ENCODE peak calls at places on chromosomes 11 and 22, in four cellular contexts. L is MM.1S, F is GM23248, R is HCT116. Z is an unnamed sample. For H3K9me2, the result is how much of the 10 kb centered on the place peaks cover.

GRCh38 chr22:17845340-17845739 is 71.1 kb upstream of the BID start:
- DNase-seq in L (no peak), F (no peak), R (no peak), Z (no peak)

GRCh38 chr22:17629167-17629489 is 579 bp upstream of the ATP6V1E1 start:
- DNase-seq in L (no peak), F (peak), R (no peak), Z (no peak)

GRCh38 chr11:94926698-94927237 is 46.6 kb downstream of the CWC15 start:
- DNase-seq in L (no peak), F (peak), R (no peak), Z (peak)

GRCh38 chr11:12409621-12410005 is 32.2 kb downstream of the PARVA start:
- DNase-seq in L (no peak), F (peak), R (no peak), Z (no peak)

GRCh38 chr11:36377759-36378553 is 81.9 kb downstream of the PRR5L start:
- DNase-seq in L (peak), F (no peak), R (no peak), Z (no peak)

GRCh38 chr11:120842195-120842594 is 181.7 kb upstream of the TBCEL start:
- DNase-seq in L (no peak), F (no peak), R (no peak), Z (no peak)

GRCh38 chr11:106276859-106277436 is 199.5 kb downstream of the AASDHPPT start:
- DNase-seq in L (no peak), F (no peak), R (no peak), Z (peak)

GRCh38 chr11:105245781-105246315 is 106.3 kb upstream of the CARD18 start:
- DNase-seq in L (no peak), F (no peak), R (no peak), Z (no peak)

GRCh38 chr11:74877132-74877531 is 71.8 kb downstream of the XRRA1 start:
- DNase-seq in L (no peak), F (peak), R (peak), Z (peak)

GRCh38 chr11:102184269-102184987 is 74.2 kb downstream of the YAP1 start:
- DNase-seq in L (no peak), F (no peak), R (no peak), Z (no peak)

GRCh38 chr22:20656902-20657836 is 116.7 kb upstream of the SERPIND1 start:
- DNase-seq in L (peak), F (no peak), R (peak), Z (no peak)

GRCh38 chr11:31956310-31956709 is 134.6 kb upstream of the RCN1 start:
- DNase-seq in L (no peak), F (peak), R (no peak), Z (no peak)

GRCh38 chr22:39773976-39774539 is 119.5 kb downstream of the ENTHD1 start:
- DNase-seq in L (peak), F (no peak), R (no peak), Z (peak)

GRCh38 chr11:108985611-108986279 is 320.9 kb downstream of the DDX10 start:
- DNase-seq in L (no peak), F (peak), R (no peak), Z (peak)

GRCh38 chr22:35220221-35220620 is 37.1 kb upstream of the HMGXB4 start:
- DNase-seq in L (no peak), F (no peak), R (no peak), Z (no peak)

GRCh38 chr11:47924184-47924671 is 56.1 kb upstream of the PTPRJ start:
- DNase-seq in L (no peak), F (peak), R (peak), Z (peak)

GRCh38 chr11:61138940-61139339 is 22.3 kb downstream of the VPS37C start:
- DNase-seq in L (no peak), F (peak), R (no peak), Z (no peak)

GRCh38 chr22:46652930-46653331 is 32.7 kb downstream of the GRAMD4 start:
- DNase-seq in L (no peak), F (no peak), R (no peak), Z (no peak)

GRCh38 chr11:58024601-58025091 is 965 bp downstream of the OR9Q1 start:
- DNase-seq in L (no peak), F (peak), R (no peak), Z (no peak)

GRCh38 chr11:70501026-70501901 is 102.9 kb downstream of the CTTN start:
- DNase-seq in L (no peak), F (peak), R (no peak), Z (no peak)

GRCh38 chr11:130471731-130472433 is 23.4 kb downstream of the ADAMTS15 start:
- DNase-seq in L (no peak), F (no peak), R (no peak), Z (no peak)

GRCh38 chr22:22789233-22789921 is 98.2 kb upstream of the IGLL5 start:
- DNase-seq in L (no peak), F (no peak), R (no peak), Z (no peak)

GRCh38 chr11:78277314-78277994 is 88.7 kb downstream of the USP35 start:
- DNase-seq in L (no peak), F (no peak), R (no peak), Z (no peak)

GRCh38 chr22:16828876-16829275 is 3.7 kb upstream of the XKR3 start:
- DNase-seq in L (no peak), F (no peak), R (no peak), Z (no peak)

GRCh38 chr11:11782532-11783110 is 59.2 kb upstream of the USP47 start:
- DNase-seq in L (no peak), F (no peak), R (no peak), Z (no peak)

DNA sequence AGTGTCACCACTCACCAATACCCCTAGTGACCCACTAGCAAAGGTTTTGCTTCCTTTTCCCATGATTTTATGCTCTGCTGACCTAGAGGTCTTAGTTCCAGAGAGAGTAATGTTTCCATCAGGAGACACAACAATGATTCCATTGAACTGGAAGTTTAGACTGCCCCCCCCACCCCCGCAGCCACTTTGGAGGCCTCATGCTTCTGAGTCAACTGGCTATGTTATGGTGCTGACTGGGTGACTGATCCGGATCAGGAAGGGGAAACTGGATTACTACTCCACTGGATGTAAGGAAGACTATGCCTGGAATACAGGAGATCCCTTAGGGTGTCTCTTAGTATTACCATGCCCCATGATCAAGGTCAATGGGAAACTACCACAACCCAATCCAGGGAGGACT is 633.6 kb downstream of the OPCML start:
- DNase-seq in L (no peak), F (no peak), R (no peak), Z (no peak)
- H3K9me2 ChIP-seq in L (under half), F (under half), R (under half), Z (under half)

GRCh38 chr22:36371920-36372319 is 15.8 kb downstream of the MYH9 start:
- DNase-seq in L (no peak), F (no peak), R (no peak), Z (no peak)

GRCh38 chr22:36368359-36368983 is 19.3 kb downstream of the MYH9 start:
- DNase-seq in L (no peak), F (peak), R (no peak), Z (peak)

GRCh38 chr22:36367479-36367878 is 20.3 kb downstream of the MYH9 start:
- DNase-seq in L (no peak), F (no peak), R (no peak), Z (no peak)

GRCh38 chr22:36369004-36369921 is 18.5 kb downstream of the MYH9 start:
- DNase-seq in L (no peak), F (peak), R (no peak), Z (no peak)

GRCh38 chr22:36369922-36370781 is 17.6 kb downstream of the MYH9 start:
- DNase-seq in L (no peak), F (peak), R (no peak), Z (no peak)
- H3K9ac ChIP-seq in L (no peak), F (peak), R (peak), Z (no peak)

GRCh38 chr22:42548597-42549328 is 5.0 kb upstream of the SERHL2 start:
- DNase-seq in L (no peak), F (no peak), R (no peak), Z (no peak)

GRCh38 chr22:42549329-42550060 is 4.3 kb upstream of the SERHL2 start:
- DNase-seq in L (no peak), F (no peak), R (no peak), Z (no peak)

GRCh38 chr22:42553475-42554361 is at the start of gene SERHL2:
- DNase-seq in L (no peak), F (peak), R (no peak), Z (peak)
- TF ChIP-seq EZH2 in L (no peak), F (no peak), R (no peak), Z (no peak)

DNA sequence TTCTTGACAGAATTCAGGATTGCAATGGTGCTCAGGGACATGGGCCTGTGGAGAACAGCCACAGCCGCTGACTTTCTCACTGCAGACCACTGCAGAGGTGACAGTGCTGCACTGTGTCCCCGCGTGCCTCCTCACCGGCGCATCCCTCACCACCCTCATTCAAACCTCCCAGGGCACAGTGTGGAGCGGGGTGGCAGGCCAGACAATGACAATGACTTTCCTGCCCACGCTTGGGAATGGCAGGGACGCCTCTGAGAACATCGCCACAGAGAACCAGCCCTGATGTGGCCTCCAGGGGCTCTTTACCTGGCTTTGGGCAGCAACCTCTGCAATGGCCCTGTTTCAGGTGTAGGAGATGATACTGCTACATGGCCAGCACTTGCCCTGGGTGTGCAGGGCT is 65.7 kb downstream of the NCAPD3 start:
- DNase-seq in L (no peak), F (no peak), R (no peak), Z (no peak)
- H3K9me2 ChIP-seq in L (under half), F (under half), R (under half), Z (under half)

DNA sequence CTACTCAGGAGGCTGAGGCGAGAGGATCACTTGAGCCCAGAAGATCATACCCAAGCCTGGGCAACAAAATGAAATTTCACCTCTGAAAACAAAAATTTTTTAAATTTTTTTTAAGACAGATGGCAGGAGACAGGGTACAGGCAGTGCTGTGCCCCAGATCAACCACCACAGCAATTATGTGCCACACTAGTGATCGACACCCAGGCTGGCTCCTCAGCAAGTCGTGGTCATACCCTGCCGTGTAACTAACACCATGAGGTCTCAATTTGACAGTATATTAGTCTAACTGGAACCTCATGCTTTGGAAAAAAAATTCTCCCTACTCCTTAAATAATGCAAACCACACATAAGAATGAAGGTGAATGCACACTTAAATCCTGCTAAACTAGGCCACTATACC is 8.3 kb downstream of the SF3A1 start:
- DNase-seq in L (no peak), F (no peak), R (no peak), Z (no peak)
- H3K9ac ChIP-seq in L (no peak), F (peak), R (no peak), Z (no peak)

GRCh38 chr22:33891455-33891854 is 28.8 kb downstream of the LARGE1 start:
- DNase-seq in L (no peak), F (no peak), R (no peak), Z (no peak)

GRCh38 chr22:33894036-33894435 is 26.2 kb downstream of the LARGE1 start:
- DNase-seq in L (no peak), F (no peak), R (no peak), Z (no peak)

GRCh38 chr22:33889748-33890147 is 30.5 kb downstream of the LARGE1 start:
- DNase-seq in L (no peak), F (no peak), R (no peak), Z (no peak)

GRCh38 chr22:33893486-33893885 is 26.8 kb downstream of the LARGE1 start:
- DNase-seq in L (no peak), F (no peak), R (no peak), Z (no peak)

GRCh38 chr22:33891992-33892391 is 28.3 kb downstream of the LARGE1 start:
- DNase-seq in L (no peak), F (no peak), R (no peak), Z (no peak)
- TF ChIP-seq EZH2 in L (no peak), F (no peak), R (no peak), Z (no peak)

GRCh38 chr22:19553201-19553600 is 29.0 kb upstream of the CLDN5 start:
- DNase-seq in L (no peak), F (no peak), R (no peak), Z (no peak)
- H3K9me2 ChIP-seq in L (under half), F (under half), R (under half), Z (under half)

GRCh38 chr11:2095542-2095941 is 43.6 kb downstream of the IGF2 start:
- DNase-seq in L (no peak), F (no peak), R (no peak), Z (no peak)
- H3K9ac ChIP-seq in L (no peak), F (no peak), R (no peak), Z (no peak)

GRCh38 chr11:1882265-1883238 is 9.1 kb downstream of the PRR33 start:
- DNase-seq in L (peak), F (peak), R (peak), Z (peak)
- TF ChIP-seq EZH2 in L (no peak), F (no peak), R (no peak), Z (no peak)

Z was measured in PC-3.